ENCODE peak calls at places on chromosomes 4 and X, in six cellular contexts. One of them, this sample, is unnamed.

GRCh38 chr4:40586729-40587128 is 42.9 kb downstream of the RBM47 start:
- DNase-seq in nephron progenitor cell: no peak
- DNase-seq in glutamatergic neuron: no peak
- DNase-seq in heart right ventricle: no peak
- DNase-seq in GM06990: no peak
- DNase-seq in right atrium auricular region: peak
- DNase-seq in this sample: no peak

GRCh38 chr4:21476753-21477152 is 471.8 kb downstream of the KCNIP4 start:
- DNase-seq in right atrium auricular region: no peak
- DNase-seq in nephron progenitor cell: peak
- DNase-seq in heart right ventricle: no peak
- DNase-seq in GM06990: no peak
- DNase-seq in glutamatergic neuron: no peak
- DNase-seq in this sample: no peak

GRCh38 chrX:27555514-27555913 is 34.6 kb upstream of the DCAF8L2 start:
- DNase-seq in right atrium auricular region: no peak
- DNase-seq in GM06990: no peak
- DNase-seq in glutamatergic neuron: no peak
- DNase-seq in nephron progenitor cell: peak
- DNase-seq in heart right ventricle: no peak
- DNase-seq in this sample: no peak

GRCh38 chrX:130563476-130563875 is 161.7 kb downstream of the RBMX2 start:
- DNase-seq in right atrium auricular region: no peak
- DNase-seq in nephron progenitor cell: no peak
- DNase-seq in heart right ventricle: no peak
- DNase-seq in glutamatergic neuron: peak
- DNase-seq in GM06990: no peak
- DNase-seq in this sample: no peak

GRCh38 chr4:646460-646859 is 21.1 kb downstream of the PDE6B start:
- DNase-seq in nephron progenitor cell: no peak
- DNase-seq in heart right ventricle: no peak
- DNase-seq in GM06990: no peak
- DNase-seq in glutamatergic neuron: no peak
- DNase-seq in right atrium auricular region: no peak
- DNase-seq in this sample: no peak

GRCh38 chrX:70171636-70172035 is 5.6 kb upstream of the DGAT2L6 start:
- DNase-seq in right atrium auricular region: no peak
- DNase-seq in heart right ventricle: no peak
- DNase-seq in nephron progenitor cell: no peak
- DNase-seq in glutamatergic neuron: no peak
- DNase-seq in GM06990: no peak
- DNase-seq in this sample: no peak

GRCh38 chr4:27066591-27066990 is 205.9 kb downstream of the STIM2 start:
- DNase-seq in glutamatergic neuron: no peak
- DNase-seq in heart right ventricle: no peak
- DNase-seq in GM06990: no peak
- DNase-seq in right atrium auricular region: peak
- DNase-seq in nephron progenitor cell: no peak
- DNase-seq in this sample: peak

GRCh38 chr4:151806511-151806927 is 45.7 kb upstream of the GATB start:
- DNase-seq in GM06990: no peak
- DNase-seq in right atrium auricular region: no peak
- DNase-seq in heart right ventricle: no peak
- DNase-seq in nephron progenitor cell: no peak
- DNase-seq in glutamatergic neuron: no peak
- DNase-seq in this sample: no peak

GRCh38 chr4:169226565-169226964 is 44.2 kb downstream of the SH3RF1 start:
- DNase-seq in heart right ventricle: no peak
- DNase-seq in glutamatergic neuron: no peak
- DNase-seq in GM06990: no peak
- DNase-seq in nephron progenitor cell: no peak
- DNase-seq in right atrium auricular region: no peak
- DNase-seq in this sample: no peak

GRCh38 chrX:11557120-11557519 is 108.6 kb downstream of the ARHGAP6 start:
- DNase-seq in GM06990: no peak
- DNase-seq in right atrium auricular region: no peak
- DNase-seq in nephron progenitor cell: no peak
- DNase-seq in heart right ventricle: no peak
- DNase-seq in glutamatergic neuron: no peak
- DNase-seq in this sample: no peak

GRCh38 chrX:149453911-149454820 is 50.9 kb downstream of the IDS start:
- DNase-seq in GM06990: no peak
- DNase-seq in glutamatergic neuron: no peak
- DNase-seq in nephron progenitor cell: no peak
- DNase-seq in right atrium auricular region: no peak
- DNase-seq in heart right ventricle: no peak
- DNase-seq in this sample: no peak

GRCh38 chr4:174669278-174669677 is 147.0 kb upstream of the HPGD start:
- DNase-seq in GM06990: no peak
- DNase-seq in heart right ventricle: no peak
- DNase-seq in right atrium auricular region: no peak
- DNase-seq in glutamatergic neuron: no peak
- DNase-seq in nephron progenitor cell: no peak
- DNase-seq in this sample: no peak

GRCh38 chr4:43394976-43395375 is 502.5 kb downstream of the GRXCR1 start:
- DNase-seq in nephron progenitor cell: no peak
- DNase-seq in GM06990: no peak
- DNase-seq in glutamatergic neuron: no peak
- DNase-seq in right atrium auricular region: no peak
- DNase-seq in heart right ventricle: no peak
- DNase-seq in this sample: no peak

GRCh38 chr4:41882622-41883347 is 52.4 kb upstream of the TMEM33 start:
- DNase-seq in right atrium auricular region: no peak
- DNase-seq in nephron progenitor cell: peak
- DNase-seq in glutamatergic neuron: peak
- DNase-seq in GM06990: peak
- DNase-seq in heart right ventricle: peak
- DNase-seq in this sample: no peak

GRCh38 chr4:99076292-99076976 is 12.2 kb downstream of the ADH5 start:
- DNase-seq in heart right ventricle: no peak
- DNase-seq in glutamatergic neuron: no peak
- DNase-seq in GM06990: no peak
- DNase-seq in right atrium auricular region: no peak
- DNase-seq in nephron progenitor cell: no peak
- DNase-seq in this sample: no peak

GRCh38 chr4:3416821-3417221 is 24.9 kb upstream of the HGFAC start:
- DNase-seq in nephron progenitor cell: no peak
- DNase-seq in right atrium auricular region: no peak
- DNase-seq in GM06990: no peak
- DNase-seq in glutamatergic neuron: peak
- DNase-seq in heart right ventricle: no peak
- DNase-seq in this sample: no peak

DNA sequence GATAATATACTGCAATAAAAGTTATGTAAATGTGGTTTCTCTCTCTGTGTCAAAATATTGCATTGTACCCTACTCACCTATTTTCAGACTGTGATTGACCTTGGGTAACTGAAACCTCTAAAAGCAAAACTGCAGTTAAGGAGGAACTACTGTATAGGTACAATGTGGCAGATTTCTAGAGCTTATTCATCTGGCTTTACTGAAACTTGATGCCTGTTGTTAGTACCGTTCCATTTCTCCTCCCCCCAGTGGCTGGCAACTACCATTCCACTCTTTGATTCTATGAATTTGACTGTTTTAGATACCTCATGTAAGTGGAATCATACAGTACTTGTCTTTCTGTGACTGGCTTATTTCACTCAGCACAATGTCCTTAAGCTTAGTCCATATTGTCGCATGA is 61.9 kb downstream of the HOPX start:
- DNase-seq in right atrium auricular region: no peak
- DNase-seq in heart right ventricle: no peak
- DNase-seq in glutamatergic neuron: no peak
- DNase-seq in GM06990: peak
- DNase-seq in nephron progenitor cell: no peak
- DNase-seq in this sample: no peak
- TF ChIP-seq CTCF in right atrium auricular region: no peak
- TF ChIP-seq CTCF in heart right ventricle: no peak
- TF ChIP-seq CTCF in glutamatergic neuron: no peak
- TF ChIP-seq CTCF in GM06990: no peak
- TF ChIP-seq CTCF in nephron progenitor cell: no peak
- TF ChIP-seq CTCF in this sample: peak

GRCh38 chr4:102055805-102056204 is 265.3 kb downstream of the BANK1 start:
- DNase-seq in nephron progenitor cell: no peak
- DNase-seq in glutamatergic neuron: no peak
- DNase-seq in GM06990: no peak
- DNase-seq in right atrium auricular region: no peak
- DNase-seq in heart right ventricle: no peak
- DNase-seq in this sample: no peak
- TF ChIP-seq CTCF in nephron progenitor cell: peak
- TF ChIP-seq CTCF in glutamatergic neuron: peak
- TF ChIP-seq CTCF in GM06990: no peak
- TF ChIP-seq CTCF in right atrium auricular region: peak
- TF ChIP-seq CTCF in heart right ventricle: no peak
- TF ChIP-seq CTCF in this sample: no peak

GRCh38 chrX:74510401-74510800 is 89.1 kb downstream of the SLC16A2 start:
- DNase-seq in nephron progenitor cell: no peak
- DNase-seq in heart right ventricle: no peak
- DNase-seq in glutamatergic neuron: no peak
- DNase-seq in GM06990: peak
- DNase-seq in right atrium auricular region: no peak
- DNase-seq in this sample: no peak
- TF ChIP-seq CTCF in nephron progenitor cell: no peak
- TF ChIP-seq CTCF in heart right ventricle: no peak
- TF ChIP-seq CTCF in glutamatergic neuron: no peak
- TF ChIP-seq CTCF in GM06990: no peak
- TF ChIP-seq CTCF in right atrium auricular region: no peak
- TF ChIP-seq CTCF in this sample: no peak

GRCh38 chrX:8044861-8045434 is 117.7 kb upstream of the PNPLA4 start:
- DNase-seq in glutamatergic neuron: no peak
- DNase-seq in heart right ventricle: no peak
- DNase-seq in right atrium auricular region: no peak
- DNase-seq in nephron progenitor cell: no peak
- DNase-seq in GM06990: no peak
- DNase-seq in this sample: no peak

GRCh38 chrX:8037593-8038348 is 110.6 kb upstream of the PNPLA4 start:
- DNase-seq in GM06990: no peak
- DNase-seq in right atrium auricular region: no peak
- DNase-seq in heart right ventricle: no peak
- DNase-seq in glutamatergic neuron: no peak
- DNase-seq in nephron progenitor cell: no peak
- DNase-seq in this sample: no peak

GRCh38 chrX:8043121-8043520 is 115.9 kb upstream of the PNPLA4 start:
- DNase-seq in nephron progenitor cell: no peak
- DNase-seq in glutamatergic neuron: no peak
- DNase-seq in heart right ventricle: no peak
- DNase-seq in GM06990: no peak
- DNase-seq in right atrium auricular region: no peak
- DNase-seq in this sample: no peak

GRCh38 chrX:8043546-8043945 is 116.3 kb upstream of the PNPLA4 start:
- DNase-seq in right atrium auricular region: no peak
- DNase-seq in glutamatergic neuron: no peak
- DNase-seq in heart right ventricle: no peak
- DNase-seq in nephron progenitor cell: no peak
- DNase-seq in GM06990: no peak
- DNase-seq in this sample: no peak

GRCh38 chrX:8042304-8042703 is 115.1 kb upstream of the PNPLA4 start:
- DNase-seq in glutamatergic neuron: no peak
- DNase-seq in right atrium auricular region: no peak
- DNase-seq in heart right ventricle: no peak
- DNase-seq in GM06990: no peak
- DNase-seq in nephron progenitor cell: no peak
- DNase-seq in this sample: no peak
- TF ChIP-seq CTCF in glutamatergic neuron: peak
- TF ChIP-seq CTCF in right atrium auricular region: no peak
- TF ChIP-seq CTCF in heart right ventricle: no peak
- TF ChIP-seq CTCF in GM06990: no peak
- TF ChIP-seq CTCF in nephron progenitor cell: peak
- TF ChIP-seq CTCF in this sample: no peak

DNA sequence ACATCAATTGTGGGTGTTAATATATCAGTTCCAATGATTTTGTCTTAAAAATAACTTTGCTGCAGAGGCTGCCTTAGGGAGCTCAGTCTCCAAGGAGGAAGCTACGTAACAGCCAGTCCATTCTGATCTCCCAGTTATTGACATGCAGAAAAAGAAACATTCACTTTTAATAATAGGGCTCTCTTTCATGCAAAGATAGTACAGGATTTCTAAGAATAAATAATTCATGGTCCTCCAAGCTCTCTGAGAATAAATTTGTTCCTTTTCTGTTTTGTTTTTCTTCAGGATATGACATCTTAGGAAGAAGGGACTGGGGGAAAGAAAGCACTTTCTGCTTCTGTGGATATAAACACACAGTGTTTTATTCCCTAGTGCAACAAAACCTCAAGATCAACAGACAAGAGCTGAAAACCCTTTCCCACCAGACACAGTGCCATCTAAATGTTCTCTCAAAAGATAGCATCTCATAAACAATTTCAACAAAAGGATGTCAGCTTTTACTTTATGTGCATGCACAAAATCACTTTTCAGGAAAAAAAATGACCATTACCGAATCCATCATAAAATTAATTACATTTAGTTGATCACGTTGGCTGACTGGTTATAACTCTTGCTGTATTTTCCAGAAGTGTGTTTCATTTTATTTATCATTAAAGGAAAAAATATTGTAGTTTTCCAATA is 372.5 kb upstream of the SLC7A11 start:
- DNase-seq in right atrium auricular region: no peak
- DNase-seq in glutamatergic neuron: no peak
- DNase-seq in GM06990: no peak
- DNase-seq in heart right ventricle: no peak
- DNase-seq in nephron progenitor cell: no peak
- DNase-seq in this sample: no peak
- TF ChIP-seq CTCF in right atrium auricular region: no peak
- TF ChIP-seq CTCF in glutamatergic neuron: no peak
- TF ChIP-seq CTCF in GM06990: no peak
- TF ChIP-seq CTCF in heart right ventricle: no peak
- TF ChIP-seq CTCF in nephron progenitor cell: no peak
- TF ChIP-seq CTCF in this sample: no peak

DNA sequence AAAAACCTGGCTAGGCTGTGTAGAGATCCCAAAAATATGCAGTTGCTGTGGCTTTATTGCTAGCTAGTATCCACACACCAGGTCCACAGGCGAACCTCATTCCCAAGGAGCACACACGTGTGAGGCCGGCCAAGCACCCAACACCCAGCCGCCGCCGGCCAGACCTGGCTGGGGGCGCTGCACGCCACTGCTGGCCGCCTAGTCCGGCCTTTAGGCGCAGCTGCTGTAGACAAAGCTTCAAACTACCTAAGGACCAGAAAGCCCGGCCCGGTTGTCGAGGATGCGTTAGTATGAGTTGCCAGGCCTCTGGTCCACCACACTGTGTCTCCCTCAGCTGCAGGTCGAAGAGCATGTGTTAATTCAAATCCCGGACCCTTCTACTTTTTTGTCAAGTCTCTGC is 3.1 kb downstream of the POU3F4 start:
- DNase-seq in glutamatergic neuron: peak
- DNase-seq in GM06990: no peak
- DNase-seq in heart right ventricle: no peak
- DNase-seq in nephron progenitor cell: peak
- DNase-seq in right atrium auricular region: no peak
- DNase-seq in this sample: no peak
- TF ChIP-seq CTCF in glutamatergic neuron: no peak
- TF ChIP-seq CTCF in GM06990: no peak
- TF ChIP-seq CTCF in heart right ventricle: no peak
- TF ChIP-seq CTCF in nephron progenitor cell: no peak
- TF ChIP-seq CTCF in right atrium auricular region: no peak
- TF ChIP-seq CTCF in this sample: no peak

GRCh38 chrX:53831662-53832635 is 145.4 kb upstream of the HUWE1 start:
- DNase-seq in right atrium auricular region: no peak
- DNase-seq in heart right ventricle: no peak
- DNase-seq in glutamatergic neuron: peak
- DNase-seq in GM06990: peak
- DNase-seq in nephron progenitor cell: peak
- DNase-seq in this sample: no peak
- TF ChIP-seq CTCF in right atrium auricular region: no peak
- TF ChIP-seq CTCF in heart right ventricle: no peak
- TF ChIP-seq CTCF in glutamatergic neuron: peak
- TF ChIP-seq CTCF in GM06990: peak
- TF ChIP-seq CTCF in nephron progenitor cell: peak
- TF ChIP-seq CTCF in this sample: peak

GRCh38 chrX:24294619-24295018 is 19.2 kb downstream of the SUPT20HL2 start:
- DNase-seq in right atrium auricular region: no peak
- DNase-seq in nephron progenitor cell: peak
- DNase-seq in glutamatergic neuron: peak
- DNase-seq in GM06990: no peak
- DNase-seq in heart right ventricle: no peak
- DNase-seq in this sample: no peak
- TF ChIP-seq CTCF in right atrium auricular region: peak
- TF ChIP-seq CTCF in nephron progenitor cell: no peak
- TF ChIP-seq CTCF in glutamatergic neuron: no peak
- TF ChIP-seq CTCF in GM06990: peak
- TF ChIP-seq CTCF in heart right ventricle: no peak
- TF ChIP-seq CTCF in this sample: peak